ENCODE peak calls at places on chromosomes 1 and 21, in five cellular contexts. One of them, this sample, is unnamed.

GRCh38 chr1:71717186-71717585 is 565.2 kb downstream of the NEGR1 start:
- DNase-seq in tibial artery: no peak
- DNase-seq in H1: no peak
- DNase-seq in colonic mucosa: no peak
- DNase-seq in A549: no peak
- DNase-seq in this sample: no peak

GRCh38 chr1:65247419-65248359 is 61.7 kb upstream of the DNAJC6 start:
- DNase-seq in tibial artery: no peak
- DNase-seq in colonic mucosa: no peak
- DNase-seq in A549: no peak
- DNase-seq in H1: no peak
- DNase-seq in this sample: no peak

GRCh38 chr1:50416553-50417453 is 6.4 kb downstream of the DMRTA2 start:
- DNase-seq in H1: peak
- DNase-seq in colonic mucosa: no peak
- DNase-seq in tibial artery: no peak
- DNase-seq in A549: no peak
- DNase-seq in this sample: no peak

GRCh38 chr1:229229721-229230135 is 41.2 kb upstream of the RAB4A start:
- DNase-seq in A549: no peak
- DNase-seq in tibial artery: peak
- DNase-seq in H1: peak
- DNase-seq in colonic mucosa: peak
- DNase-seq in this sample: no peak

GRCh38 chr1:152479792-152480595 is 30.6 kb upstream of the LCE5A start:
- DNase-seq in A549: peak
- DNase-seq in colonic mucosa: peak
- DNase-seq in tibial artery: no peak
- DNase-seq in H1: peak
- DNase-seq in this sample: peak

GRCh38 chr1:166032901-166033371 is 133.9 kb downstream of the FAM78B start:
- DNase-seq in tibial artery: no peak
- DNase-seq in A549: no peak
- DNase-seq in colonic mucosa: no peak
- DNase-seq in H1: no peak
- DNase-seq in this sample: no peak

GRCh38 chr1:100989306-100990077 is 36.1 kb downstream of the DPH5 start:
- DNase-seq in tibial artery: no peak
- DNase-seq in colonic mucosa: no peak
- DNase-seq in A549: no peak
- DNase-seq in H1: no peak
- DNase-seq in this sample: no peak

GRCh38 chr1:200866521-200866920 is 6.3 kb upstream of the GPR25 start:
- DNase-seq in A549: no peak
- DNase-seq in H1: peak
- DNase-seq in tibial artery: no peak
- DNase-seq in colonic mucosa: no peak
- DNase-seq in this sample: no peak

GRCh38 chr1:40257313-40257687 is 736 bp upstream of the ZMPSTE24 start:
- DNase-seq in A549: no peak
- DNase-seq in H1: no peak
- DNase-seq in colonic mucosa: no peak
- DNase-seq in tibial artery: no peak
- DNase-seq in this sample: peak

GRCh38 chr1:246081856-246082668 is 425.0 kb downstream of the SMYD3 start:
- DNase-seq in colonic mucosa: no peak
- DNase-seq in H1: no peak
- DNase-seq in A549: no peak
- DNase-seq in tibial artery: no peak
- DNase-seq in this sample: no peak

GRCh38 chr1:223713546-223714420 is 1.4 kb downstream of the CAPN2 start:
- DNase-seq in A549: no peak
- DNase-seq in H1: no peak
- DNase-seq in tibial artery: no peak
- DNase-seq in colonic mucosa: peak
- DNase-seq in this sample: no peak

GRCh38 chr1:96598416-96599168 is 123.0 kb upstream of the PTBP2 start:
- DNase-seq in colonic mucosa: no peak
- DNase-seq in tibial artery: no peak
- DNase-seq in H1: no peak
- DNase-seq in A549: no peak
- DNase-seq in this sample: no peak

GRCh38 chr1:206472454-206472853 is 2.2 kb downstream of the IKBKE start:
- DNase-seq in colonic mucosa: no peak
- DNase-seq in tibial artery: no peak
- DNase-seq in A549: no peak
- DNase-seq in H1: no peak
- DNase-seq in this sample: no peak

GRCh38 chr1:160260436-160261382 is 1.6 kb downstream of the DCAF8 start:
- DNase-seq in H1: no peak
- DNase-seq in colonic mucosa: no peak
- DNase-seq in tibial artery: no peak
- DNase-seq in A549: no peak
- DNase-seq in this sample: no peak

GRCh38 chr1:20184997-20185833 is 681 bp upstream of the UBXN10 start:
- DNase-seq in tibial artery: no peak
- DNase-seq in A549: no peak
- DNase-seq in H1: no peak
- DNase-seq in colonic mucosa: no peak
- DNase-seq in this sample: no peak

GRCh38 chr1:228082260-228082974 is at the start of gene ARF1:
- DNase-seq in H1: peak
- DNase-seq in tibial artery: peak
- DNase-seq in colonic mucosa: peak
- DNase-seq in A549: peak
- DNase-seq in this sample: no peak

GRCh38 chr1:160189649-160190625 is at the start of gene CASQ1:
- DNase-seq in H1: no peak
- DNase-seq in colonic mucosa: no peak
- DNase-seq in tibial artery: peak
- DNase-seq in A549: no peak
- DNase-seq in this sample: no peak

GRCh38 chr1:163048970-163049680 is 20.0 kb upstream of the RGS4 start:
- DNase-seq in A549: no peak
- DNase-seq in H1: no peak
- DNase-seq in tibial artery: no peak
- DNase-seq in colonic mucosa: no peak
- DNase-seq in this sample: no peak

GRCh38 chr21:46388206-46388880 is 64.4 kb downstream of the PCNT start:
- DNase-seq in H1: no peak
- DNase-seq in tibial artery: no peak
- DNase-seq in A549: no peak
- DNase-seq in colonic mucosa: no peak
- DNase-seq in this sample: no peak

GRCh38 chr1:156213644-156213966 is 798 bp downstream of the PMF1 start:
- DNase-seq in tibial artery: no peak
- DNase-seq in colonic mucosa: no peak
- DNase-seq in H1: no peak
- DNase-seq in A549: no peak
- DNase-seq in this sample: no peak

GRCh38 chr21:31611445-31611844 is 48.0 kb upstream of the SOD1 start:
- DNase-seq in A549: no peak
- DNase-seq in H1: no peak
- DNase-seq in tibial artery: no peak
- DNase-seq in colonic mucosa: no peak
- DNase-seq in this sample: no peak

GRCh38 chr21:17858764-17859163 is 39.6 kb upstream of the C21orf91 start:
- DNase-seq in A549: no peak
- DNase-seq in H1: no peak
- DNase-seq in colonic mucosa: no peak
- DNase-seq in tibial artery: no peak
- DNase-seq in this sample: no peak

GRCh38 chr1:67713071-67713806 is 28.2 kb downstream of the GADD45A start:
- DNase-seq in H1: no peak
- DNase-seq in tibial artery: no peak
- DNase-seq in colonic mucosa: peak
- DNase-seq in A549: peak
- DNase-seq in this sample: no peak

DNA sequence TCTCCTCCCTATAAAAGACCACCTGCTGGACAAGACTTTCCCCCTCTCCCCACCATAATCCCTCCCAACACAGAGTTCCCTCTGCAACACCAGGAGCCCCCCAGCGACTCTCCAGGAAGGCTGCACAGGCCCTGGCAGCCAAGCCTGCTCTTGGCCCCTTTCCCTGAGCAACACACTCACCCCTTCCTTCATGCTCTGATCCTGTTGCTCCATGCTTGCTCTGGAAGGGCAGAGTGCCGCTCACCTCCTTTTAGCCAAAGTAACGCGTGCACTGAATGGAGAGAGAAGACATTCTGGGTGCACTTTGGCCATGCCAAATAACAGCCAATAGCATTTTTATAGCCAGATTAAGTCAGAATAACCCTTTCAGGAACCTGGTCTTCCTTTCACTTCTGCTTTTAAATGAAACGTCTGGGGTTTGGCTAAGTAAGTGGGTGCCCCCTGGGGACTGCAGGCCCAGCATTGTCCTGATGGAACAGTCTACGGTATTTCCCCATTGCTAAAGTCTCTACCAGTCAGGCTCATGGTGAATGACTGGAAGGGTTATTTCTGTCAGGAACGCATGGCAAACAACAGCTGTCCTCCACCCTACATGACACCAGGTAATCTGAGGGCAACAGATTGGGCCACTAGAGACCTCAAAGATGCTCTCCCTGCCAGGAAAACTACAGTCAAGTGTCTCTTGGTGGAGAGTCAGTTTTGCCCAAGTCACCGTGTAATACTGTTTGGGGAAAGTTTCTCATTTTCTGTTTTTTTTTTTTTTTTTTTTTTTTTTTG is at the start of gene SLC2A5:
- DNase-seq in A549: no peak
- DNase-seq in H1: no peak
- DNase-seq in colonic mucosa: peak
- DNase-seq in tibial artery: no peak
- DNase-seq in this sample: no peak
- H3K27ac ChIP-seq in A549: no peak
- H3K27ac ChIP-seq in H1: no peak
- H3K27ac ChIP-seq in colonic mucosa: peak
- H3K27ac ChIP-seq in tibial artery: peak
- H3K27ac ChIP-seq in this sample: no peak

GRCh38 chr1:37446874-37447273 is 27.5 kb upstream of the ZC3H12A start:
- DNase-seq in A549: no peak
- DNase-seq in tibial artery: no peak
- DNase-seq in colonic mucosa: no peak
- DNase-seq in H1: no peak
- DNase-seq in this sample: no peak

GRCh38 chr1:37449936-37450335 is 24.4 kb upstream of the ZC3H12A start:
- DNase-seq in H1: no peak
- DNase-seq in tibial artery: no peak
- DNase-seq in A549: no peak
- DNase-seq in colonic mucosa: no peak
- DNase-seq in this sample: no peak

GRCh38 chr1:37452416-37452815 is 22.0 kb upstream of the ZC3H12A start:
- DNase-seq in A549: no peak
- DNase-seq in colonic mucosa: no peak
- DNase-seq in H1: no peak
- DNase-seq in tibial artery: no peak
- DNase-seq in this sample: no peak

GRCh38 chr1:37448691-37449417 is 25.5 kb upstream of the ZC3H12A start:
- DNase-seq in colonic mucosa: no peak
- DNase-seq in tibial artery: no peak
- DNase-seq in H1: no peak
- DNase-seq in A549: no peak
- DNase-seq in this sample: no peak

DNA sequence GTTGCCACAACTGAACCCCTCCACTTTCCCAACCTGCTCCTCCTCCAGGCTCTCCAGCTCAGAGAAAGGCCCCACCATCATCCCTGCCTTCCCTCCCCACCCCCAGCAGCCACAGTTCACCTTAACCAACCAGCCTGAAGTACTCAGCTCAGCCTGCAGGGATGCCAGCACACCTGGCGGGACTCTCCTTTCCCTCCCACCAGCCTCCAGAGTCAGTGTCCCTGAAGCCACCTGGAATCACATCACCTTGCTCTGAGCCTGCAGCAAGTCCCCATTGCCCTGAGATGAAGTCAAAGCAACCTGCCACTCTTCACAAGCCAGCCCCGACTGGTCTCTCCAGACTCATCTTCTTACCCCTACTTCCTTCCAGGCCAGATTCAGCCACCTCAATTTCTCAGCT is 26.2 kb upstream of the ZC3H12A start:
- DNase-seq in A549: no peak
- DNase-seq in tibial artery: no peak
- DNase-seq in H1: no peak
- DNase-seq in colonic mucosa: no peak
- DNase-seq in this sample: no peak
- H3K27ac ChIP-seq in A549: no peak
- H3K27ac ChIP-seq in tibial artery: no peak
- H3K27ac ChIP-seq in H1: no peak
- H3K27ac ChIP-seq in colonic mucosa: no peak
- H3K27ac ChIP-seq in this sample: no peak

GRCh38 chr1:17230106-17230505 is 18.8 kb upstream of the PADI3 start:
- DNase-seq in tibial artery: no peak
- DNase-seq in colonic mucosa: no peak
- DNase-seq in H1: no peak
- DNase-seq in A549: no peak
- DNase-seq in this sample: no peak

GRCh38 chr1:17228619-17229018 is 20.3 kb upstream of the PADI3 start:
- DNase-seq in colonic mucosa: no peak
- DNase-seq in H1: no peak
- DNase-seq in tibial artery: no peak
- DNase-seq in A549: no peak
- DNase-seq in this sample: no peak

GRCh38 chr1:17229379-17229778 is 19.5 kb upstream of the PADI3 start:
- DNase-seq in A549: no peak
- DNase-seq in tibial artery: no peak
- DNase-seq in H1: no peak
- DNase-seq in colonic mucosa: peak
- DNase-seq in this sample: no peak

GRCh38 chr1:17232759-17233661 is 15.9 kb upstream of the PADI3 start:
- DNase-seq in tibial artery: no peak
- DNase-seq in H1: no peak
- DNase-seq in colonic mucosa: peak
- DNase-seq in A549: peak
- DNase-seq in this sample: no peak

DNA sequence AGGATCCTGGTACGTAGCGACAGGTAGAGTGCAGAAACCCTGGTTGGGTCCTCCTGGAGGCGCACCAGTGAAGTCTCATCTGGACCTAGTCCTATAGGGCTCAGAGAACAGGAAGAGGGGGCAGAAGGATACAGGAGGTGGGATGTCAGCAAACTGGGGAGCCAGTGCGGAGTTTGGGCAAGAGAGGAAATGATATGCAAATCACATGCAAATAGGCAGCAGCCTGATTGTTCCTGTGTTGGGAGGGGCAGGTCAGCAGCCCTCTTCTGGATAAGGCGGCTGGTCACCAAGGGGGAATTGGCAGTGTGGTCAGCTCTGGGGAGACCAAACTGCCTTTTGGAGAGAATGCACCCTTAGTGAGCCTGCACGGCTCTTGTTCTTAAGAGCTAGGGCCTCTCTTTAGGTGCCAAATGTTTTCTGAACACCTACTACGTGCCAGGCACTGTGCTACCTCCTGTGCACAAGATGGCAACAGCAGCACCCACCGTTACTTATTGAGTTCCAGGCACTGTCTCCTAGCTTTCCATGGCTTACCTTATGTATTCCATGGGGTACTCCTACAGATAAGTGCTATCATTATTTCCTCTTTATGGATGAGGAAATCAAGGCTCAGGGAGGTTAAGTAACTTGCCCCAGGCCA is 18.1 kb upstream of the PADI3 start:
- DNase-seq in tibial artery: no peak
- DNase-seq in A549: no peak
- DNase-seq in colonic mucosa: no peak
- DNase-seq in H1: no peak
- DNase-seq in this sample: no peak
- H3K27ac ChIP-seq in tibial artery: no peak
- H3K27ac ChIP-seq in A549: peak
- H3K27ac ChIP-seq in colonic mucosa: no peak
- H3K27ac ChIP-seq in H1: no peak
- H3K27ac ChIP-seq in this sample: no peak

GRCh38 chr21:15895142-15896106 is 165.6 kb downstream of the USP25 start:
- DNase-seq in A549: no peak
- DNase-seq in tibial artery: no peak
- DNase-seq in colonic mucosa: no peak
- DNase-seq in H1: no peak
- DNase-seq in this sample: no peak
- H3K27ac ChIP-seq in A549: no peak
- H3K27ac ChIP-seq in tibial artery: no peak
- H3K27ac ChIP-seq in colonic mucosa: no peak
- H3K27ac ChIP-seq in H1: no peak
- H3K27ac ChIP-seq in this sample: no peak